ENCODE peak calls at places on chromosomes 12 and 14, in seven cellular contexts. N is ovary, F is esophagus muscularis mucosa, E is transverse colon, Z is astrocyte, R is spleen, K is endothelial cell of umbilical vein. Y is an unnamed sample. For H3K4me1, the result is how much of the 10 kb centered on the place peaks cover.

GRCh38 chr12:3630621-3631271 is 122.2 kb downstream of the CRACR2A start:
- DNase-seq in N (no peak), R (no peak), Z (no peak), E (no peak), F (no peak), K (no peak), Y (no peak)

GRCh38 chr14:58777541-58777979 is 139.8 kb downstream of the DACT1 start:
- DNase-seq in N (no peak), Z (peak), F (no peak), K (no peak), R (no peak), E (no peak), Y (no peak)

GRCh38 chr12:103816663-103817062 is 24.4 kb downstream of the NT5DC3 start:
- DNase-seq in E (no peak), N (no peak), Z (no peak), F (no peak), R (no peak), K (no peak), Y (no peak)

GRCh38 chr12:132596016-132596415 is 14.4 kb downstream of the LRCOL1 start:
- DNase-seq in K (no peak), R (no peak), N (no peak), F (no peak), E (no peak), Z (peak), Y (no peak)

GRCh38 chr12:103929909-103930786 is at the start of gene HSP90B1:
- DNase-seq in Z (peak), R (peak), N (peak), E (peak), K (peak), F (peak), Y (peak)

GRCh38 chr12:105420659-105421240 is 90.3 kb downstream of the C12orf75 start:
- DNase-seq in R (peak), F (no peak), K (peak), N (peak), Z (peak), E (peak), Y (peak)

GRCh38 chr14:71400821-71401447 is 493.7 kb downstream of the PCNX1 start:
- DNase-seq in K (peak), N (no peak), E (no peak), R (no peak), Z (no peak), F (no peak), Y (peak)

GRCh38 chr12:25977047-25977446 is 18.6 kb downstream of the RASSF8 start:
- DNase-seq in Z (peak), E (no peak), R (no peak), F (no peak), N (no peak), K (no peak), Y (no peak)

GRCh38 chr12:62006076-62006732 is 254.0 kb upstream of the USP15 start:
- DNase-seq in K (peak), Z (peak), F (no peak), R (no peak), E (no peak), N (no peak), Y (peak)

GRCh38 chr12:109759076-109759420 is 45.4 kb downstream of the FAM222A start:
- DNase-seq in Z (no peak), F (no peak), R (no peak), E (peak), K (no peak), N (peak), Y (no peak)

GRCh38 chr12:65826513-65827171 is 2.4 kb downstream of the HMGA2 start:
- DNase-seq in E (no peak), R (no peak), F (no peak), N (no peak), Z (peak), K (peak), Y (peak)

GRCh38 chr14:24986206-24986893 is 63.6 kb downstream of the STXBP6 start:
- DNase-seq in E (no peak), R (no peak), Z (peak), K (no peak), F (no peak), N (no peak), Y (no peak)

GRCh38 chr12:29547151-29547561 is 49.7 kb upstream of the OVCH1 start:
- DNase-seq in E (no peak), N (no peak), K (peak), F (no peak), Z (peak), R (no peak), Y (no peak)

GRCh38 chr12:26425587-26426260 is 230.4 kb downstream of the SSPN start:
- DNase-seq in N (no peak), F (no peak), E (no peak), Z (peak), K (peak), R (no peak), Y (no peak)

GRCh38 chr12:80068173-80068572 is 31.2 kb upstream of the OTOGL start:
- DNase-seq in R (no peak), E (no peak), K (no peak), N (no peak), Z (no peak), F (no peak), Y (no peak)

GRCh38 chr12:131934535-131934934 is 5.5 kb downstream of the PUS1 start:
- DNase-seq in Z (no peak), R (peak), N (no peak), F (no peak), E (no peak), K (no peak), Y (no peak)

GRCh38 chr12:52334185-52334584 is 13.0 kb upstream of the KRT83 start:
- DNase-seq in K (no peak), E (no peak), F (no peak), N (no peak), R (no peak), Z (no peak), Y (no peak)

GRCh38 chr14:44962573-44963528 is 861 bp downstream of the TOGARAM1 start:
- DNase-seq in N (peak), K (peak), Z (peak), F (peak), R (peak), E (peak), Y (no peak)

GRCh38 chr12:66036317-66036716 is 94.2 kb downstream of the LLPH start:
- DNase-seq in Z (peak), E (no peak), F (peak), K (peak), N (no peak), R (no peak), Y (peak)

GRCh38 chr14:23605931-23606585 is 27.5 kb upstream of the JPH4 start:
- DNase-seq in F (no peak), N (no peak), K (no peak), R (no peak), Z (peak), E (no peak), Y (no peak)

GRCh38 chr14:43896044-43896443 is 611.0 kb downstream of the FSCB start:
- DNase-seq in K (no peak), N (no peak), Z (no peak), F (no peak), R (no peak), E (no peak), Y (no peak)

GRCh38 chr12:40308851-40309420 is 84.1 kb downstream of the LRRK2 start:
- DNase-seq in Z (no peak), K (no peak), F (no peak), E (no peak), N (no peak), R (no peak), Y (no peak)

GRCh38 chr14:59085207-59085739 is 103.2 kb upstream of the DAAM1 start:
- DNase-seq in R (no peak), E (no peak), N (no peak), F (no peak), K (no peak), Z (no peak), Y (no peak)

GRCh38 chr12:14554281-14555008 is 13.2 kb downstream of the PLBD1 start:
- DNase-seq in K (no peak), E (peak), N (peak), F (no peak), R (peak), Z (no peak), Y (peak)

GRCh38 chr14:70887207-70888150 is 19.8 kb upstream of the PCNX1 start:
- DNase-seq in R (no peak), Z (peak), F (no peak), E (no peak), N (no peak), K (no peak), Y (peak)

GRCh38 chr14:40188006-40188405 is 755.8 kb upstream of the FBXO33 start:
- DNase-seq in Z (peak), R (no peak), K (no peak), E (no peak), N (no peak), F (no peak), Y (no peak)

GRCh38 chr14:85471156-85471555 is 58.8 kb upstream of the FLRT2 start:
- DNase-seq in Z (peak), F (no peak), K (no peak), E (no peak), R (no peak), N (no peak), Y (no peak)

GRCh38 chr12:92718483-92718985 is 15.7 kb downstream of the PLEKHG7 start:
- DNase-seq in R (no peak), Z (no peak), E (no peak), K (no peak), F (no peak), N (no peak), Y (no peak)

GRCh38 chr12:91574391-91574790 is 391.8 kb upstream of the DCN start:
- DNase-seq in Z (peak), F (no peak), K (no peak), N (no peak), E (no peak), R (no peak), Y (no peak)

GRCh38 chr12:116693259-116694227 is 44.3 kb downstream of the SPRING1 start:
- DNase-seq in Z (no peak), F (no peak), N (no peak), E (peak), R (no peak), K (no peak), Y (no peak)

GRCh38 chr12:132276720-132277373 is 52.5 kb downstream of the GALNT9 start:
- DNase-seq in R (no peak), K (no peak), N (no peak), E (no peak), Z (no peak), F (no peak), Y (no peak)

GRCh38 chr14:94689218-94689984 is 77.2 kb downstream of the SERPINA3 start:
- DNase-seq in Z (peak), N (peak), R (peak), F (no peak), K (peak), E (peak), Y (no peak)

GRCh38 chr12:98296462-98297079 is 218.8 kb upstream of the TMPO start:
- DNase-seq in K (no peak), F (no peak), Z (no peak), R (no peak), E (no peak), N (no peak), Y (peak)

GRCh38 chr14:104665663-104666522 is 23.5 kb upstream of the INF2 start:
- DNase-seq in Z (no peak), R (peak), N (no peak), K (peak), E (peak), F (no peak), Y (no peak)
- TF ChIP-seq CTCF in Z (no peak), R (peak), N (no peak), K (peak), E (peak), F (peak), Y (peak)

GRCh38 chr12:94585624-94586023 is 64.7 kb downstream of the TMCC3 start:
- DNase-seq in F (no peak), K (no peak), Z (no peak), E (peak), N (no peak), R (no peak), Y (no peak)

GRCh38 chr12:94588271-94588785 is 62.0 kb downstream of the TMCC3 start:
- DNase-seq in Z (no peak), R (no peak), F (no peak), K (peak), E (no peak), N (no peak), Y (no peak)

GRCh38 chr12:94586589-94587259 is 63.6 kb downstream of the TMCC3 start:
- DNase-seq in N (no peak), Z (peak), K (peak), F (no peak), R (no peak), E (peak), Y (no peak)

GRCh38 chr12:94589591-94590001 is 60.8 kb downstream of the TMCC3 start:
- DNase-seq in E (no peak), F (no peak), Z (no peak), K (no peak), R (no peak), N (no peak), Y (peak)

GRCh38 chr12:94587266-94588241 is 62.8 kb downstream of the TMCC3 start:
- DNase-seq in Z (no peak), K (peak), N (no peak), R (no peak), F (no peak), E (no peak), Y (no peak)
- H3K4me1 ChIP-seq in Z (under half), K (half or more), N (under half), R (under half), F (half or more), E (under half), Y (under half)

GRCh38 chr14:106586098-106586704 is 1059.8 kb downstream of the TMEM121 start:
- DNase-seq in E (peak), Z (no peak), N (no peak), F (no peak), K (no peak), R (peak), Y (no peak)
- TF ChIP-seq CTCF in E (peak), Z (no peak), N (no peak), F (peak), K (no peak), R (peak), Y (peak)

GRCh38 chr14:99573000-99573330 is 31.0 kb downstream of the CCDC85C start:
- DNase-seq in R (no peak), F (no peak), N (no peak), E (no peak), K (no peak), Z (no peak), Y (no peak)
- H3K4me1 ChIP-seq in R (half or more), F (half or more), N (half or more), E (half or more), K (under half), Z (under half), Y (under half)

DNA sequence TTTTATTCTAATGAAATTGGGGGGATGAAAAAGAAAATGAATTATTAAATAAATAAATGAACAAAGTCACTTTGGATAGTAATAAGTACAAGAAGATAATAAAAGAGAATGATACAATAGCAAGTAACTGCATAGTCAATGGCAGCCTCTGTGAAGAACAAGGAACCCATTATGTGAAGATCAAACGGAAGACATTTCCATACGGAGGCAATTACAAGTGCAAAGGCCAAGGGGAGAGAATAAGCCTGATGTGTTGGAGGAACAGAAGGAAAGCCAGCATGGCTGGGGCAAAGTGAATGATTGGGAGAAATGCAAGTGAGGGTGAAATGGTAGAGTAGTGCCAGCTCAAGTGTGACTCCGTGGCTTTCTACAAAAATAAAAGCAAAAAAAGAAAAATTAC is 43.9 kb upstream of the CHPT1 start:
- DNase-seq in N (no peak), F (no peak), E (no peak), K (no peak), R (no peak), Z (no peak), Y (no peak)
- TF ChIP-seq CTCF in N (no peak), F (no peak), E (no peak), K (no peak), R (no peak), Z (no peak), Y (no peak)

GRCh38 chr12:113232787-113233585 is 11.7 kb downstream of the TPCN1 start:
- DNase-seq in K (no peak), N (no peak), E (peak), R (peak), F (no peak), Z (peak), Y (no peak)

GRCh38 chr12:113234483-113234882 is 13.2 kb downstream of the TPCN1 start:
- DNase-seq in N (no peak), F (no peak), E (no peak), K (no peak), R (no peak), Z (no peak), Y (no peak)

GRCh38 chr12:113235976-113236375 is 14.7 kb downstream of the TPCN1 start:
- DNase-seq in F (no peak), Z (no peak), R (peak), K (no peak), N (no peak), E (no peak), Y (no peak)

GRCh38 chr12:113232232-113232615 is 11.0 kb downstream of the TPCN1 start:
- DNase-seq in K (no peak), E (no peak), N (no peak), F (no peak), Z (no peak), R (peak), Y (no peak)

GRCh38 chr12:113233967-113234366 is 12.7 kb downstream of the TPCN1 start:
- DNase-seq in K (no peak), E (no peak), N (no peak), R (no peak), Z (no peak), F (no peak), Y (no peak)
- H3K4me1 ChIP-seq in K (under half), E (under half), N (under half), R (half or more), Z (under half), F (half or more), Y (under half)

GRCh38 chr12:16163891-16164290 is 113.6 kb downstream of the SLC15A5 start:
- DNase-seq in N (no peak), Z (no peak), R (no peak), K (no peak), E (no peak), F (no peak), Y (no peak)
- TF ChIP-seq CTCF in N (no peak), Z (no peak), R (no peak), K (no peak), E (no peak), F (no peak), Y (no peak)

GRCh38 chr12:96861656-96862055 is 45.4 kb upstream of the NEDD1 start:
- DNase-seq in F (no peak), K (no peak), E (no peak), Z (peak), N (no peak), R (no peak), Y (no peak)

GRCh38 chr12:96864335-96864734 is 42.7 kb upstream of the NEDD1 start:
- DNase-seq in K (no peak), R (no peak), F (no peak), N (no peak), E (no peak), Z (no peak), Y (no peak)

GRCh38 chr12:96858162-96858561 is 48.9 kb upstream of the NEDD1 start:
- DNase-seq in R (no peak), E (no peak), N (no peak), F (no peak), K (no peak), Z (no peak), Y (no peak)

DNA sequence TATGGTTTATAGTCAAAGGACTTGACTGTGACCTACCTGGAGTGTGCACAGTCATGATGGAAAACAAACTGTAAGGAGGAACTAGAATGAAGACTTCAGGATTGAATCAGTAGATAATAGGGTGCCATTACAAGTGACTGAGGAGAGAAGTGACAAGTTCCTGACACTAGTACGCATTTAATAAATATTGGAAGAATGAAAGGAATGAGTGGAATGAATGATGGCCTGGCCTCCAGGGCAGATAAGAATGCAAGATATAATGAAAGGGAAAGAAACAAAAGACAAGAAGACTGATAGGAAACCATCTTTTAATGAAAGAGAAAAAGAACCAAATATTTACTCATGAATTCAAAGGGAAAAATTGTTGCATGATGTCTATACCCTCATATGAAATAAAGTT is 44.7 kb upstream of the NEDD1 start:
- DNase-seq in Z (no peak), E (no peak), K (no peak), F (no peak), N (no peak), R (no peak), Y (no peak)
- H3K4me1 ChIP-seq in Z (under half), E (under half), K (under half), F (under half), N (under half), R (under half), Y (under half)

Y was measured in foreskin keratinocyte.